ENCODE peak calls at places on chromosomes 3 and 15, in six cellular contexts. One of them, this sample, is unnamed.

GRCh38 chr3:104385421-104385820 is 981.3 kb upstream of the ALCAM start:
- DNase-seq in CD8-positive, alpha-beta memory T cell: no peak
- DNase-seq in ELR: no peak
- DNase-seq in GM12892: no peak
- DNase-seq in sigmoid colon: no peak
- DNase-seq in SIG-M5: no peak
- DNase-seq in this sample: no peak

GRCh38 chr3:183265713-183266417 is 12.8 kb downstream of the B3GNT5 start:
- DNase-seq in CD8-positive, alpha-beta memory T cell: no peak
- DNase-seq in ELR: peak
- DNase-seq in GM12892: no peak
- DNase-seq in sigmoid colon: no peak
- DNase-seq in SIG-M5: no peak
- DNase-seq in this sample: no peak

GRCh38 chr3:156304406-156304805 is 184.0 kb downstream of the KCNAB1 start:
- DNase-seq in CD8-positive, alpha-beta memory T cell: no peak
- DNase-seq in ELR: peak
- DNase-seq in GM12892: no peak
- DNase-seq in sigmoid colon: no peak
- DNase-seq in SIG-M5: no peak
- DNase-seq in this sample: no peak

GRCh38 chr3:168570404-168571173 is 474.9 kb upstream of the GOLIM4 start:
- DNase-seq in CD8-positive, alpha-beta memory T cell: no peak
- DNase-seq in ELR: no peak
- DNase-seq in GM12892: no peak
- DNase-seq in sigmoid colon: no peak
- DNase-seq in SIG-M5: no peak
- DNase-seq in this sample: no peak

GRCh38 chr3:33218446-33219174 is at the start of gene SUSD5:
- DNase-seq in CD8-positive, alpha-beta memory T cell: no peak
- DNase-seq in ELR: peak
- DNase-seq in GM12892: peak
- DNase-seq in sigmoid colon: no peak
- DNase-seq in SIG-M5: no peak
- DNase-seq in this sample: no peak

GRCh38 chr15:40377606-40378005 is 4.9 kb upstream of the KNSTRN start:
- DNase-seq in CD8-positive, alpha-beta memory T cell: no peak
- DNase-seq in ELR: no peak
- DNase-seq in GM12892: no peak
- DNase-seq in sigmoid colon: no peak
- DNase-seq in SIG-M5: no peak
- DNase-seq in this sample: no peak

GRCh38 chr3:16350041-16350952 is 85.3 kb downstream of the OXNAD1 start:
- DNase-seq in CD8-positive, alpha-beta memory T cell: no peak
- DNase-seq in ELR: peak
- DNase-seq in GM12892: no peak
- DNase-seq in sigmoid colon: no peak
- DNase-seq in SIG-M5: no peak
- DNase-seq in this sample: no peak

GRCh38 chr3:156509209-156510174 is 45.4 kb downstream of the SSR3 start:
- DNase-seq in CD8-positive, alpha-beta memory T cell: peak
- DNase-seq in ELR: peak
- DNase-seq in GM12892: peak
- DNase-seq in sigmoid colon: no peak
- DNase-seq in SIG-M5: no peak
- DNase-seq in this sample: no peak

GRCh38 chr3:28590216-28590615 is 241.6 kb upstream of the AZI2 start:
- DNase-seq in CD8-positive, alpha-beta memory T cell: no peak
- DNase-seq in ELR: peak
- DNase-seq in GM12892: no peak
- DNase-seq in sigmoid colon: no peak
- DNase-seq in SIG-M5: no peak
- DNase-seq in this sample: no peak

GRCh38 chr3:37229740-37230139 is 55.4 kb upstream of the LRRFIP2 start:
- DNase-seq in CD8-positive, alpha-beta memory T cell: no peak
- DNase-seq in ELR: no peak
- DNase-seq in GM12892: no peak
- DNase-seq in sigmoid colon: no peak
- DNase-seq in SIG-M5: no peak
- DNase-seq in this sample: no peak